ENCODE peak calls at places on chromosome 21, in four cellular contexts. K is fibroblast of the aortic adventitia, O is fibroblast of lung, L is ovary. R is an unnamed sample.
A peak's percentile ranks its signal among the peaks of the same experiment; 100 is the strongest.

GRCh38 chr21:36881223-36881622 is 85.2 kb downstream of the HLCS start:
- DNase-seq in K (no peak), O (no peak), L (no peak), R (no peak)

GRCh38 chr21:28858424-28858823 is 134.3 kb downstream of the LTN1 start:
- DNase-seq in O (no peak), K (no peak), L (no peak), R (no peak)

GRCh38 chr21:32975811-32976507 is 49.8 kb upstream of the OLIG2 start:
- DNase-seq in K (no peak), O (no peak), L (no peak), R (no peak)

GRCh38 chr21:34887729-34888568 is 161.2 kb downstream of the RUNX1 start:
- DNase-seq in L (peak; percentile 57), O (peak; percentile 94), K (peak; percentile 94), R (peak; percentile 97)

GRCh38 chr21:16473965-16474364 is 744.2 kb downstream of the USP25 start:
- DNase-seq in L (no peak), O (peak; percentile 15), K (peak; percentile 62), R (no peak)

GRCh38 chr21:36347962-36348328 is 27.9 kb downstream of the MORC3 start:
- DNase-seq in O (peak; percentile 19), L (no peak), K (peak; percentile 38), R (peak; percentile 13)

GRCh38 chr21:33985117-33986050 is 69.8 kb upstream of the ATP5PO start:
- DNase-seq in L (no peak), O (no peak), K (no peak), R (no peak)

GRCh38 chr21:27831177-27831576 is 864.3 kb upstream of the ADAMTS5 start:
- DNase-seq in K (no peak), O (no peak), L (no peak), R (no peak)

GRCh38 chr21:41396452-41397107 is 29.5 kb upstream of the MX1 start:
- DNase-seq in K (no peak), L (no peak), O (no peak), R (no peak)

GRCh38 chr21:45950740-45951515 is 30.6 kb upstream of the COL6A1 start:
- DNase-seq in O (peak; percentile 64), L (peak; percentile 73), K (peak; percentile 59), R (no peak)

GRCh38 chr21:33171584-33172169 is 58.1 kb upstream of the IFNAR2 start:
- DNase-seq in K (no peak), O (no peak), L (no peak), R (no peak)

GRCh38 chr21:45995686-45996179 is 14.2 kb downstream of the COL6A1 start:
- DNase-seq in K (no peak), O (no peak), L (peak; percentile 31), R (no peak)

GRCh38 chr21:46229133-46229922 is 754 bp upstream of the LSS start:
- DNase-seq in L (peak; percentile 67), K (no peak), O (no peak), R (no peak)

GRCh38 chr21:32682696-32683474 is 44.9 kb downstream of the SYNJ1 start:
- DNase-seq in O (no peak), L (no peak), K (no peak), R (no peak)

GRCh38 chr21:16047857-16048256 is 318.1 kb downstream of the USP25 start:
- DNase-seq in L (no peak), K (peak; percentile 41), O (peak; percentile 79), R (no peak)

GRCh38 chr21:34667761-34668160 is 1.0 kb upstream of the CLIC6 start:
- DNase-seq in L (no peak), K (no peak), O (no peak), R (no peak)

GRCh38 chr21:19566975-19567374 is 1163.4 kb upstream of the TMPRSS15 start:
- DNase-seq in O (no peak), K (no peak), L (no peak), R (no peak)

DNA sequence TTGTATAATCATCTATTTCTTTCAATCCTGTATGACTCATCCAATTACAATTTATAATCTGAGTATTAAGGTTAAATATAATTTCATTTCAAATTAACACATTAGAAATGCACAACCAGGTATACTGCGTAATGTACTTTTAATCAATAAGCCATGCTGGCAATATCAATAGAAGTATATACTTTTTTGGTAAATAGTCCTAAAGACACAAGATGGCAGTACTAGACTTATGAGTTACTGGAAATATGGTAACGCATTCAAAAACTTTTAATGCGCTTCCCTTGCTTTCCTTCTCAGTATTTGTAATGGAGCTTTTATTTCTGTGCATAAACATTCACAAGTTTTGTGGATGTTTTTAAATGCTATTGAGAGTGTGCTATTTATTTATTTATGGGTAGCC is 1162.0 kb upstream of the TMPRSS15 start:
- DNase-seq in K (no peak), O (no peak), L (no peak), R (no peak)
- TF ChIP-seq CTCF in K (no peak), O (no peak), L (no peak), R (no peak)

DNA sequence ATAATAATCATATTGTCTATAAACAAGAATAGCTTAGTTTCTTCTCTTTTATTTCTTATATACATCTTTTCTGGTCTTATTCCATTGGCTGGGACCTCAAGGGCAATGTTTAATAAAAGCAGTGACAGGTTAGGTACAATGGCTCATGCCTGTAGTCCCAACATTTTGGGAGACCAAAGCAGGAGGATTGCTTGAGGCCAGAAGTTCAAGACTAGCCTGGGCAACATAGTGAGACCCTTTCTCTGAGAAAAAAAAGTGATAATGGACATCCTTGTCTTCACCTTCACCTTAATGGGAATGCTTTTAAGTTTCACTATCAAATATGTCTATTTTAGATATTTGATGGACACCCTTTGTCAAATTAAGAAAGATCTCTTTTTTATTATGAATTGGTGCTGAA is 8.1 kb downstream of the B3GALT5 start:
- DNase-seq in K (no peak), O (no peak), L (no peak), R (no peak)
- TF ChIP-seq CTCF in K (no peak), O (no peak), L (no peak), R (no peak)

DNA sequence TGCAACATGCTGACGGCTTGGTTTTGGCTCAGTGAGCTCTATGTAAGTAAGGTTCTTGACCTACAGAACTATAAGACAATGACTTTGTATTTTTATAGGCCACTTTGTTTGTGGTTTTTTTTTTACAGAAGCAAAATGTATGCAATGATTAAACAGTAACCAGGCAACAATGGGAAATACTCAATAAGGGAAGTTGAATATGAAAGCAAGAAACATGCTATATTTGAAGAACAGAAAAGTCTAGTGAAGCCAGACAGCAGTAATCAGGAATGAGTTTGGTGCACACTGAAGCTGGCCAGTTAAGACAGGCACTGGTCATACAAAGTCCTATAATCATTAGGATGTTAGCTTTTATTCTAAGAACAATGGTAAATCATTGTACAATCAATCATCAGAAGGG is 1926.8 kb downstream of the NCAM2 start:
- DNase-seq in K (no peak), O (no peak), L (no peak), R (no peak)
- TF ChIP-seq CTCF in K (no peak), O (no peak), L (no peak), R (no peak)

DNA sequence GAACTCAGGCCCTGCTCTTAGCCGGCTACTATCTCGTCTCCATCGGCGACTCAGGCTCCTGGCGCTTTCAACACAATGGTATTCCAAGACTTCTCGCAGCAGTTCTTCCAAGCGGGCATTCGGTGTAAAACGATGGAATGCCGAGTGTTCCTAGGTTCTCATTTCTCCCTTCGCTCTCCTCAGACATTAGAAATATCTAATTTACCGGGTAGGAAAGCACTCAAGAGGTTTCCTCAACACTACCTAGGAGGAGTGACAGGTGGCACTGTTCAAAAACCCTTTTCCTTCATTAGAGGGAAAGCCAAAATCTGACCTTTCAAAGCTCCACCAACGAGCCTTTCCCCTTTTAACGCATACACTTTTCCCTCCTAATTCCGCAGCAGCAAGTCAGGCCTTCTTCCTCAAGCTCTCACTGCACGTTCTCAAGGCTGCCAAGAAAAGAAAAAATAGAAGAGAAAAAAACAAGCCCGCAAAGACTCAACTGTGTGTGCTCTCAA is 601 bp downstream of the UBE2G2 start:
- DNase-seq in K (peak; percentile 47), L (no peak), O (peak; percentile 23), R (peak; percentile 28)
- TF ChIP-seq CTCF in K (no peak), L (no peak), O (no peak), R (peak; percentile 62)

GRCh38 chr21:24042687-24043086 is 1564.6 kb downstream of the MRPL39 start:
- DNase-seq in O (no peak), K (no peak), L (no peak), R (no peak)

GRCh38 chr21:24050233-24050632 is 1557.0 kb downstream of the MRPL39 start:
- DNase-seq in L (no peak), K (no peak), O (no peak), R (no peak)

GRCh38 chr21:24046816-24047443 is 1560.4 kb downstream of the MRPL39 start:
- DNase-seq in L (no peak), K (no peak), O (no peak), R (no peak)

GRCh38 chr21:24045373-24045772 is 1561.9 kb downstream of the MRPL39 start:
- DNase-seq in O (no peak), L (no peak), K (no peak), R (no peak)

GRCh38 chr21:24045775-24046215 is 1561.5 kb downstream of the MRPL39 start:
- DNase-seq in L (peak; percentile 76), K (peak; percentile 78), O (peak; percentile 98), R (peak; percentile 0)
- TF ChIP-seq CTCF in L (no peak), K (peak; percentile 15), O (no peak), R (peak; percentile 19)

DNA sequence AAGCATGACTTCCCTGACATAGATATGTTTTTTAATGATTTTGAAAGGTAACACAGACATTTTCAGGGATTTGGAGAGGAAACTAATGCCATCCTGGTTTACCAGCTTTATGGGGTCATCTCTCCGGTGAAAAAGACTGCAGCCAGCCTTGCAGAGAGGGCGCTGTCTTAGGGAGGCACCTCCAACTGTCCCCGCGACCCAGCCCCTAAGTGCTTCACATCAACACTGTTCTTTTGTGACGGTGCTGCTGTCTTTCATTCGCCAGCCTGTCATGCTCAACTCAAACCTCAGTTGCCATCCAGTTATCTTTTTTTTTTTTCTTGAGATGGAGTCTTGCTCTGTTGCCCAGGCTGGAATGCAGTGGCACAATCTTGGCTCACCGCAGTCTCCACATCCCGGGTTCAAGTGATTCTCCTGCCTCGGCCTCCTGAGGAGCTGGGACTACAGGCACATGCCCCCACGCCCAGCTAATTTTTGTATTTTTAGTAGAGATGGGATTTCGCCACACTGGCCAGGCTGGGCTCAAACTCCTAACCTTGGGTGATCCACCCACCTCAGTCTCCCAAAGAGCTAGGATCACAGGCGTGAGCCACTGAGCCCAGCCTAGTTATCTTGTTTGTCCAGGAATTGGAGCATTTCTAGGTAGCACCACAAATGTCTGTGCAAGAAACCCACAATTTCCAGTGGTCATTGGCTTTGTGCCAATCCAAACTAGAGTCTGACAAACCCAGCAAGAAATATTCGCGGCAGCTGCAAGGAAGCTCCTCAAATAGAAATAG is 24.1 kb downstream of the PDE9A start:
- DNase-seq in K (peak; percentile 21), O (peak; percentile 67), L (no peak), R (no peak)
- TF ChIP-seq CTCF in K (no peak), O (no peak), L (no peak), R (no peak)